ENCODE peak calls at places on chromosomes 1 and 21, in nine cellular contexts. One of them, this sample, is unnamed.

GRCh38 chr1:230825061-230825803 is 43.1 kb downstream of the C1orf198 start:
- DNase-seq in NCI-H1092: no peak
- DNase-seq in GM13976: no peak
- DNase-seq in OCI-LY7: no peak
- DNase-seq in CD8-positive, alpha-beta T cell: no peak
- DNase-seq in ELF-1: no peak
- DNase-seq in IMR-90: peak; percentile 86
- DNase-seq in CD4-positive, alpha-beta T cell: no peak
- DNase-seq in NCI-H1105: no peak
- DNase-seq in this sample: no peak

GRCh38 chr1:209761021-209761635 is 5.3 kb downstream of the TRAF3IP3 start:
- DNase-seq in NCI-H1092: no peak
- DNase-seq in NCI-H1105: no peak
- DNase-seq in CD4-positive, alpha-beta T cell: no peak
- DNase-seq in CD8-positive, alpha-beta T cell: no peak
- DNase-seq in ELF-1: no peak
- DNase-seq in IMR-90: no peak
- DNase-seq in OCI-LY7: no peak
- DNase-seq in GM13976: no peak
- DNase-seq in this sample: no peak

GRCh38 chr1:108557311-108557710 is 2.6 kb upstream of the EEIG2 start:
- DNase-seq in ELF-1: no peak
- DNase-seq in NCI-H1105: no peak
- DNase-seq in CD8-positive, alpha-beta T cell: no peak
- DNase-seq in GM13976: no peak
- DNase-seq in IMR-90: no peak
- DNase-seq in OCI-LY7: peak; percentile 75
- DNase-seq in CD4-positive, alpha-beta T cell: no peak
- DNase-seq in NCI-H1092: no peak
- DNase-seq in this sample: no peak

GRCh38 chr1:41742219-41742618 is 176.5 kb downstream of the HIVEP3 start:
- DNase-seq in NCI-H1105: no peak
- DNase-seq in GM13976: no peak
- DNase-seq in NCI-H1092: peak; percentile 57
- DNase-seq in IMR-90: peak; percentile 93
- DNase-seq in OCI-LY7: no peak
- DNase-seq in ELF-1: no peak
- DNase-seq in CD4-positive, alpha-beta T cell: no peak
- DNase-seq in CD8-positive, alpha-beta T cell: no peak
- DNase-seq in this sample: no peak

GRCh38 chr1:117656202-117656641 is 50.4 kb downstream of the TENT5C start:
- DNase-seq in OCI-LY7: peak; percentile 80
- DNase-seq in ELF-1: no peak
- DNase-seq in CD8-positive, alpha-beta T cell: peak; percentile 55
- DNase-seq in IMR-90: no peak
- DNase-seq in GM13976: peak; percentile 55
- DNase-seq in CD4-positive, alpha-beta T cell: peak; percentile 66
- DNase-seq in NCI-H1105: no peak
- DNase-seq in NCI-H1092: no peak
- DNase-seq in this sample: peak; percentile 71

GRCh38 chr1:62725255-62725654 is 37.1 kb upstream of the DOCK7 start:
- DNase-seq in IMR-90: peak; percentile 94
- DNase-seq in OCI-LY7: no peak
- DNase-seq in CD4-positive, alpha-beta T cell: no peak
- DNase-seq in NCI-H1092: no peak
- DNase-seq in CD8-positive, alpha-beta T cell: no peak
- DNase-seq in NCI-H1105: no peak
- DNase-seq in ELF-1: no peak
- DNase-seq in GM13976: peak; percentile 32
- DNase-seq in this sample: no peak

GRCh38 chr1:67880056-67880601 is 46.9 kb upstream of the GNG12 start:
- DNase-seq in OCI-LY7: no peak
- DNase-seq in ELF-1: no peak
- DNase-seq in IMR-90: peak; percentile 79
- DNase-seq in NCI-H1092: peak; percentile 82
- DNase-seq in GM13976: no peak
- DNase-seq in NCI-H1105: peak; percentile 86
- DNase-seq in CD4-positive, alpha-beta T cell: no peak
- DNase-seq in CD8-positive, alpha-beta T cell: no peak
- DNase-seq in this sample: no peak

GRCh38 chr1:78304766-78305165 is 186.0 kb upstream of the PTGFR start:
- DNase-seq in OCI-LY7: no peak
- DNase-seq in GM13976: no peak
- DNase-seq in IMR-90: no peak
- DNase-seq in CD8-positive, alpha-beta T cell: no peak
- DNase-seq in CD4-positive, alpha-beta T cell: no peak
- DNase-seq in NCI-H1092: no peak
- DNase-seq in ELF-1: no peak
- DNase-seq in NCI-H1105: no peak
- DNase-seq in this sample: no peak

GRCh38 chr21:44418876-44419230 is 36.5 kb upstream of the LRRC3 start:
- DNase-seq in ELF-1: no peak
- DNase-seq in GM13976: no peak
- DNase-seq in CD4-positive, alpha-beta T cell: no peak
- DNase-seq in CD8-positive, alpha-beta T cell: no peak
- DNase-seq in NCI-H1092: no peak
- DNase-seq in OCI-LY7: no peak
- DNase-seq in NCI-H1105: no peak
- DNase-seq in IMR-90: no peak
- DNase-seq in this sample: no peak

GRCh38 chr1:232982238-232982944 is 32.0 kb downstream of the NTPCR start:
- DNase-seq in ELF-1: no peak
- DNase-seq in CD4-positive, alpha-beta T cell: no peak
- DNase-seq in CD8-positive, alpha-beta T cell: no peak
- DNase-seq in NCI-H1105: no peak
- DNase-seq in GM13976: no peak
- DNase-seq in IMR-90: peak; percentile 58
- DNase-seq in OCI-LY7: no peak
- DNase-seq in NCI-H1092: no peak
- DNase-seq in this sample: no peak

GRCh38 chr1:160951443-160952128 is 3.0 kb downstream of the ITLN2 start:
- DNase-seq in ELF-1: peak; percentile 83
- DNase-seq in OCI-LY7: peak; percentile 80
- DNase-seq in CD8-positive, alpha-beta T cell: peak; percentile 42
- DNase-seq in NCI-H1092: no peak
- DNase-seq in NCI-H1105: peak; percentile 22
- DNase-seq in CD4-positive, alpha-beta T cell: peak; percentile 52
- DNase-seq in GM13976: peak; percentile 83
- DNase-seq in IMR-90: peak; percentile 41
- DNase-seq in this sample: peak; percentile 65

This sample was measured in activated gamma-delta T cell treated with anti-CD3 and anti-CD28 coated beads, Interleukin-2, amount 50 U/mL, for 16 hours.